ENCODE peak calls at places on chromosomes 16 and 17, in eight cellular contexts. E is NCI-H2029, H is endothelial cell, O is H1, I is HT-29, Z is heart right ventricle, F is NCI-H1092, A is T-cell. C is an unnamed sample.

GRCh38 chr16:25014500-25015147 is 545 bp downstream of the ARHGAP17 start:
- DNase-seq in E (no peak), H (peak), O (no peak), I (peak), Z (peak), F (no peak), A (peak), C (no peak)

GRCh38 chr17:6497496-6498221 is 53.4 kb downstream of the PIMREG start:
- DNase-seq in E (no peak), H (no peak), O (no peak), I (no peak), Z (no peak), F (no peak), A (no peak), C (no peak)

GRCh38 chr17:69417545-69418483 is 3.3 kb downstream of the MAP2K6 start:
- DNase-seq in E (no peak), H (no peak), O (no peak), I (no peak), Z (no peak), F (no peak), A (no peak), C (no peak)

GRCh38 chr17:79829004-79829403 is 10.2 kb downstream of the CBX4 start:
- DNase-seq in E (peak), H (no peak), O (no peak), I (no peak), Z (no peak), F (no peak), A (no peak), C (no peak)

GRCh38 chr16:85687651-85688471 is 893 bp downstream of the GINS2 start:
- DNase-seq in E (no peak), H (no peak), O (no peak), I (no peak), Z (no peak), F (no peak), A (no peak), C (no peak)

GRCh38 chr17:31085563-31085962 is 9.2 kb upstream of the NF1 start:
- DNase-seq in E (no peak), H (no peak), O (no peak), I (no peak), Z (no peak), F (no peak), A (no peak), C (no peak)

GRCh38 chr16:23187341-23187740 is 4.8 kb downstream of the SCNN1G start:
- DNase-seq in E (no peak), H (no peak), O (no peak), I (no peak), Z (no peak), F (no peak), A (no peak), C (no peak)

GRCh38 chr17:70184770-70185169 is 15.4 kb downstream of the KCNJ2 start:
- DNase-seq in E (no peak), H (no peak), O (no peak), I (no peak), Z (no peak), F (no peak), A (no peak), C (no peak)

GRCh38 chr16:83273504-83274173 is 534.1 kb upstream of the HSBP1 start:
- DNase-seq in E (no peak), H (no peak), O (no peak), I (no peak), Z (no peak), F (no peak), A (no peak), C (no peak)

GRCh38 chr17:77214743-77215142 is 74.0 kb downstream of the SEC14L1 start:
- DNase-seq in E (no peak), H (peak), O (peak), I (peak), Z (peak), F (no peak), A (no peak), C (peak)

GRCh38 chr16:21302454-21302853 is 24.4 kb upstream of the CRYM start:
- DNase-seq in E (peak), H (no peak), O (no peak), I (peak), Z (no peak), F (no peak), A (no peak), C (no peak)

GRCh38 chr16:89623511-89624232 is 10.2 kb downstream of the DPEP1 start:
- DNase-seq in E (no peak), H (peak), O (no peak), I (no peak), Z (no peak), F (no peak), A (no peak), C (no peak)

GRCh38 chr16:30953511-30954124 is 3.9 kb upstream of the SETD1A start:
- DNase-seq in E (peak), H (peak), O (peak), I (peak), Z (peak), F (peak), A (peak), C (no peak)

GRCh38 chr16:80674884-80675283 is 129.5 kb downstream of the CDYL2 start:
- DNase-seq in E (no peak), H (no peak), O (no peak), I (no peak), Z (no peak), F (no peak), A (no peak), C (no peak)

GRCh38 chr17:50768348-50768761 is 1.0 kb upstream of the ANKRD40CL start:
- DNase-seq in E (peak), H (no peak), O (no peak), I (peak), Z (no peak), F (no peak), A (no peak), C (no peak)

GRCh38 chr16:31105677-31106213 is 2.4 kb upstream of the BCKDK start:
- DNase-seq in E (peak), H (peak), O (peak), I (peak), Z (peak), F (peak), A (peak), C (peak)

GRCh38 chr17:39706921-39707337 is 7.1 kb downstream of the ERBB2 start:
- DNase-seq in E (peak), H (no peak), O (no peak), I (peak), Z (no peak), F (no peak), A (no peak), C (no peak)

GRCh38 chr16:65936096-65936495 is 430.4 kb upstream of the CDH5 start:
- DNase-seq in E (no peak), H (no peak), O (no peak), I (no peak), Z (no peak), F (no peak), A (no peak), C (no peak)

GRCh38 chr16:51994597-51994996 is 552.3 kb downstream of the TOX3 start:
- DNase-seq in E (peak), H (no peak), O (no peak), I (peak), Z (peak), F (peak), A (no peak), C (no peak)

GRCh38 chr17:80095038-80095843 is 6.1 kb upstream of the GAA start:
- DNase-seq in E (no peak), H (no peak), O (no peak), I (no peak), Z (no peak), F (no peak), A (no peak), C (no peak)

GRCh38 chr16:29901607-29901945 is 1.3 kb downstream of the ASPHD1 start:
- DNase-seq in E (no peak), H (no peak), O (no peak), I (no peak), Z (no peak), F (no peak), A (no peak), C (no peak)

GRCh38 chr17:73911726-73912359 is 267.6 kb upstream of the SDK2 start:
- DNase-seq in E (no peak), H (no peak), O (no peak), I (no peak), Z (no peak), F (no peak), A (no peak), C (no peak)

GRCh38 chr16:56355221-56355620 is 70.1 kb downstream of the AMFR start:
- DNase-seq in E (no peak), H (no peak), O (no peak), I (no peak), Z (no peak), F (no peak), A (no peak), C (no peak)

GRCh38 chr16:11101283-11101682 is 154.7 kb downstream of the SOCS1 start:
- DNase-seq in E (no peak), H (no peak), O (no peak), I (no peak), Z (no peak), F (no peak), A (no peak), C (no peak)

GRCh38 chr17:19551148-19551547 is 17.5 kb downstream of the SLC47A1 start:
- DNase-seq in E (no peak), H (no peak), O (no peak), I (no peak), Z (no peak), F (no peak), A (no peak), C (no peak)

GRCh38 chr17:14792751-14793150 is 472.4 kb downstream of the PMP22 start:
- DNase-seq in E (no peak), H (no peak), O (no peak), I (no peak), Z (no peak), F (no peak), A (no peak), C (no peak)

C was measured in iPS DF 6.9.